ENCODE peak calls at places on chromosomes 3 and 15, in six cellular contexts. K is H9, A is neuronal stem cell, I is mesenchymal stem cell, X is IMR-90, G is trophoblast cell. U is an unnamed sample.

GRCh38 chr3:99859855-99860254 is 42.2 kb downstream of the CMSS1 start:
- DNase-seq in I (peak; percentile 94), G (peak; percentile 86), A (no peak), K (no peak), X (peak; percentile 97), U (no peak)

GRCh38 chr15:30038667-30039523 is 43.9 kb upstream of the GOLGA8J start:
- DNase-seq in G (no peak), X (no peak), A (no peak), K (no peak), I (no peak), U (no peak)

GRCh38 chr3:162143181-162143580 is 646.6 kb downstream of the OTOL1 start:
- DNase-seq in I (no peak), A (no peak), K (no peak), X (peak; percentile 9), G (no peak), U (no peak)

GRCh38 chr15:47409601-47410000 is 307.7 kb upstream of the SEMA6D start:
- DNase-seq in X (peak; percentile 58), I (peak; percentile 28), K (no peak), A (no peak), G (no peak), U (no peak)

GRCh38 chr15:41796457-41796856 is 22.2 kb downstream of the MAPKBP1 start:
- DNase-seq in G (peak; percentile 38), I (no peak), A (no peak), K (no peak), X (peak; percentile 68), U (no peak)

GRCh38 chr3:128282392-128283196 is 129.3 kb downstream of the EEFSEC start:
- DNase-seq in I (no peak), K (peak; percentile 52), X (peak; percentile 50), A (no peak), G (no peak), U (peak; percentile 54)

GRCh38 chr15:89307791-89308190 is 26.8 kb downstream of the POLG start:
- DNase-seq in I (peak; percentile 65), G (peak; percentile 48), X (peak; percentile 82), K (no peak), A (no peak), U (no peak)

GRCh38 chr15:65132841-65133549 is 613 bp downstream of the PDCD7 start:
- DNase-seq in I (peak; percentile 75), G (peak; percentile 52), A (peak; percentile 35), X (peak; percentile 47), K (peak; percentile 53), U (no peak)

GRCh38 chr3:101042996-101043686 is 49.9 kb upstream of the ABI3BP start:
- DNase-seq in A (no peak), G (no peak), I (peak; percentile 7), K (no peak), X (peak; percentile 76), U (no peak)

GRCh38 chr15:42090781-42091180 is 3.6 kb downstream of the PLA2G4D start:
- DNase-seq in G (peak; percentile 45), X (no peak), I (no peak), A (no peak), K (no peak), U (no peak)

GRCh38 chr15:59398220-59398619 is 25.5 kb upstream of the MYO1E start:
- DNase-seq in I (no peak), G (no peak), X (no peak), K (no peak), A (no peak), U (no peak)

GRCh38 chr15:57323299-57323805 is 53.0 kb upstream of the CGNL1 start:
- DNase-seq in X (no peak), G (no peak), K (no peak), A (no peak), I (no peak), U (no peak)

GRCh38 chr3:107062787-107063186 is 314.5 kb upstream of the CCDC54 start:
- DNase-seq in G (no peak), X (no peak), K (no peak), A (no peak), I (no peak), U (no peak)

GRCh38 chr3:38723569-38724391 is 74.3 kb upstream of the SCN5A start:
- DNase-seq in A (no peak), G (no peak), X (no peak), K (no peak), I (no peak), U (no peak)

GRCh38 chr15:40072216-40072990 is 33.4 kb upstream of the SRP14 start:
- DNase-seq in X (no peak), G (peak; percentile 40), A (no peak), I (no peak), K (peak; percentile 57), U (no peak)
- H4K91ac ChIP-seq in X (no peak overlapping the region), G (peak overlapping the region; percentile 52), A (no peak overlapping the region), I (peak overlapping the region; percentile 37), K (no peak overlapping the region), U (no peak overlapping the region)

GRCh38 chr3:23209103-23209502 is 6.0 kb downstream of the UBE2E2 start:
- DNase-seq in X (no peak), K (no peak), A (no peak), G (no peak), I (no peak), U (no peak)
- H3K27ac ChIP-seq in X (no peak overlapping the region), K (no peak overlapping the region), A (no peak overlapping the region), G (no peak overlapping the region), I (no peak overlapping the region), U (no peak overlapping the region)

GRCh38 chr3:47108546-47108945 is 55.4 kb downstream of the SETD2 start:
- DNase-seq in G (peak; percentile 5), K (peak; percentile 35), I (no peak), A (peak; percentile 15), X (peak; percentile 20), U (no peak)
- H4K91ac ChIP-seq in G (no peak overlapping the region), K (no peak overlapping the region), I (no peak overlapping the region), A (no peak overlapping the region), X (peak overlapping the region; percentile 57), U (no peak overlapping the region)

GRCh38 chr3:141380279-141380678 is 12.0 kb downstream of the ZBTB38 start:
- DNase-seq in I (no peak), G (no peak), K (no peak), A (no peak), X (no peak), U (no peak)
- H3K27ac ChIP-seq in I (no peak overlapping the region), G (no peak overlapping the region), K (no peak overlapping the region), A (no peak overlapping the region), X (peak overlapping the region; percentile 58), U (no peak overlapping the region)

DNA sequence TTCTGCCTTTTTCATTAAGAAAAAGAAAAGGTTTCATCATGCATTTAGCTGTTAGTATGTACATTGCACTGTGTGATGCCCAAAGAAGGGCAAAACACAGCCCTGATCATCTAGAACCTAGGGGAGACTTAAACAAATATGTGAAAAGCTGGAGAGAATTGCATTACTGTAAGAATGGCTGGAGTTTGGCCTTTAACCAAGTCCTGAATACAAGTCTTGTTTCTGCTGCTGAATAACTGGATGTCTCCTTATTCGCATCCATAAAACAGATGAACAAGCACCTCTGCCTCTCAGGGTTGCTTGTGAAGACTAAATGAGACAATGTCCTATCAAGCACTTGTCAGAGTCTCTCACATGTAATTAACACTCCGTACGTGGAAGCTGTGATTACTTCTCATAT is 233.4 kb upstream of the LRTM1 start:
- DNase-seq in X (peak; percentile 33), G (no peak), I (no peak), K (no peak), A (no peak), U (no peak)
- H4K91ac ChIP-seq in X (peak overlapping the region; percentile 99), G (no peak overlapping the region), I (peak overlapping the region; percentile 67), K (no peak overlapping the region), A (no peak overlapping the region), U (no peak overlapping the region)

U was measured in H1.